ENCODE peak calls at places on chromosomes 13 and 19, in nine cellular contexts. Y, U, D, K, J, B, T, G and C are unnamed samples.

GRCh38 chr13:110525328-110526319 is 35.9 kb downstream of the RAB20 start:
- DNase-seq in K (no peak), T (no peak), B (no peak), Y (no peak), G (no peak), U (peak; percentile 36), D (no peak), J (peak; percentile 54), C (peak; percentile 81)

GRCh38 chr19:6734096-6734696 is 3.2 kb downstream of the GPR108 start:
- DNase-seq in D (no peak), G (no peak), U (no peak), T (no peak), J (no peak), B (no peak), K (no peak), Y (no peak), C (no peak)

GRCh38 chr19:44677019-44677809 is 5.9 kb downstream of the CEACAM19 start:
- DNase-seq in J (no peak), Y (peak; percentile 70), D (no peak), B (no peak), G (peak; percentile 86), U (no peak), T (peak; percentile 73), K (no peak), C (no peak)

GRCh38 chr19:4507150-4507452 is 11.2 kb downstream of the PLIN4 start:
- DNase-seq in Y (no peak), T (no peak), J (no peak), D (no peak), B (no peak), G (no peak), U (no peak), K (no peak), C (no peak)

GRCh38 chr13:79427265-79427664 is 21.2 kb upstream of the RBM26 start:
- DNase-seq in D (no peak), B (no peak), U (no peak), Y (no peak), G (no peak), T (no peak), J (no peak), K (no peak), C (no peak)

GRCh38 chr13:37392389-37392788 is 206.2 kb downstream of the POSTN start:
- DNase-seq in D (no peak), K (no peak), U (no peak), Y (no peak), T (no peak), J (no peak), B (no peak), G (no peak), C (no peak)

GRCh38 chr19:2235396-2236284 is 489 bp downstream of the PLEKHJ1 start:
- DNase-seq in J (no peak), U (peak; percentile 19), T (no peak), B (no peak), Y (no peak), K (peak; percentile 57), D (no peak), G (peak; percentile 40), C (peak; percentile 97)

GRCh38 chr13:94674609-94675348 is 37.6 kb downstream of the SOX21 start:
- DNase-seq in G (peak; percentile 79), B (peak; percentile 29), T (peak; percentile 6), Y (peak; percentile 30), J (peak; percentile 27), U (peak; percentile 18), K (no peak), D (no peak), C (peak; percentile 55)

GRCh38 chr13:112730157-112730671 is 40.4 kb downstream of the ATP11A start:
- DNase-seq in Y (no peak), J (peak; percentile 52), K (peak; percentile 17), T (no peak), U (no peak), B (peak; percentile 9), G (no peak), D (no peak), C (no peak)

GRCh38 chr13:44045179-44045562 is 165.5 kb downstream of the LACC1 start:
- DNase-seq in B (no peak), D (no peak), K (no peak), Y (no peak), T (no peak), G (no peak), J (no peak), U (no peak), C (no peak)

GRCh38 chr13:114058051-114058867 is 74.2 kb downstream of the RASA3 start:
- DNase-seq in D (no peak), Y (no peak), T (no peak), B (no peak), G (no peak), J (no peak), U (no peak), K (no peak), C (no peak)

GRCh38 chr13:78060966-78061365 is 142.3 kb upstream of the EDNRB start:
- DNase-seq in D (no peak), G (peak; percentile 23), Y (no peak), T (no peak), B (no peak), U (no peak), J (no peak), K (no peak), C (no peak)

GRCh38 chr13:43574601-43575000 is 212.2 kb downstream of the ENOX1 start:
- DNase-seq in K (no peak), D (no peak), J (no peak), B (no peak), Y (no peak), U (no peak), G (no peak), T (peak; percentile 8), C (no peak)

GRCh38 chr19:41988947-41989346 is 5.1 kb downstream of the ATP1A3 start:
- DNase-seq in B (no peak), U (no peak), J (no peak), D (no peak), K (no peak), T (no peak), Y (no peak), G (no peak), C (no peak)

GRCh38 chr19:41991025-41991424 is 3.0 kb downstream of the ATP1A3 start:
- DNase-seq in K (no peak), Y (no peak), G (no peak), J (peak; percentile 71), U (no peak), D (no peak), T (no peak), B (no peak), C (no peak)

GRCh38 chr19:41987141-41987860 is 6.7 kb downstream of the ATP1A3 start:
- DNase-seq in U (no peak), K (no peak), Y (no peak), J (no peak), B (no peak), D (no peak), G (no peak), T (no peak), C (no peak)

GRCh38 chr19:41990615-41991014 is 3.4 kb downstream of the ATP1A3 start:
- DNase-seq in U (no peak), B (no peak), G (no peak), K (no peak), Y (no peak), T (no peak), J (no peak), D (no peak), C (no peak)

DNA sequence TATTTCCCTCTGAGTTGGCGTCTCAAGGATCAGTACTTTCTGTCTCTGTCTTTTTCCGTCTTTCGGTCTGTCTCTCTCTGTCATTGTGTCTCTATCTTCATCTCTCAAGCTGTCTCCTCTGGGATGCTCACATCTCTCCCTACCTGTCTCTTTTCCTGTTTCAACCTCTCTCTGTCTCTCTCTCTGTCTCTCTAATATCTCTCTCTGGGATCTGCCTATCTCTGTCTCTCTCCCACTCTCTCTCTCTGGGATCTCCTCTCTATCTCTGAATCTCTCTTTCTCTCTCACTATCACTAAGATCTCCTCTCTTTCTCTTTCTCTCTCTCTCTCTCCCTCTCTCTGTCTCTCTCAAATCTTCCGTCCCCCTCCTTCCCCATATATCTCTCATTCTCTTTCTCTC is 4.0 kb downstream of the ATP1A3 start:
- DNase-seq in G (no peak), D (no peak), Y (no peak), U (no peak), J (no peak), T (no peak), K (no peak), B (no peak), C (no peak)
- H3K4me1 ChIP-seq in G (peaks cover 2% of the 10 kb centered on the region), D (no peaks in the 10 kb centered on the region), Y (no peaks in the 10 kb centered on the region), U (peaks cover 6% of the 10 kb centered on the region), J (peaks cover 19% of the 10 kb centered on the region), T (no peaks in the 10 kb centered on the region), K (no peaks in the 10 kb centered on the region), B (peaks cover 11% of the 10 kb centered on the region), C (no peaks in the 10 kb centered on the region)

GRCh38 chr19:10309423-10309822 is at the start of gene ZGLP1:
- DNase-seq in J (no peak), B (no peak), U (no peak), D (no peak), K (no peak), Y (no peak), T (no peak), G (no peak), C (no peak)
- H3K4me3 ChIP-seq in J (no peak within 1 kb of the TSS), B (no peak within 1 kb of the TSS), U (no peak within 1 kb of the TSS), D (no peak within 1 kb of the TSS), K (no peak within 1 kb of the TSS), Y (no peak within 1 kb of the TSS), T (no peak within 1 kb of the TSS), G (no peak within 1 kb of the TSS), C (no peak within 1 kb of the TSS)

DNA sequence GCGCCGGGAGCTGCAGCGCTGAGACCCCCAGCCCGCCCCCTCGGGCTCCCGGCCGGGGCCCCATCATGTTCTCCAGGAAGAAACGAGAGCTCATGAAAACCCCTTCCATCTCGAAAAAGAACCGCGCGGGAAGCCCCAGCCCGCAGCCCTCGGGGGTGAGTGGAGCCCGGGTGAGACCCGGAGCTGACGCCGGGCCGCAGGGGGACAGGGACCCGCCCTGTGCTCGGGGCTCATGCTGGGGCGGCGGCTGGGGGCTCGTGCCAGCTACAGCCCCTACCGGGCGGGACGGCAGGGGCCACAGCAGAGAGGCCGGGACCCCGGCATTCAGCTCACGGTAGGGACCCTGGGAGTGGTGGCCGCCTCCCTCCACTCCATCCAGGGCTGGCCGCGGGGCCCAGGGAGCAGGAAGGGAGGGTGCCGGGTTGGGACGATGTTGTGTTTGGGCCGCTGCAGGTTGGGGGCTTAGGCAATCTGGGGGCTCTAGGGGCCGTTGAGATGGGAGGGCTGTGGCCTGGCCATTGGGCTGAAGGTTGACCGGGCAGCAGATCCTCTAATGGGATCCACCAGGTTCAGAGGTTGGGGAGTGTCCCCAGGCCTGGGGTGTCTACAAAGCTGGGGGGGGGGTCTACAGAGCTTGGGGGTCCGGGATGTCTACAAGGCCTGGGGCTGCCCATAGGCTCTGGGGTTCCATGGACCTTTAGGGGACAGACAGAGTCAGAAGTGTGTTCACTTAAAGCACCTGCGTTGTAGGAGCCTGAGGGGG is 555 bp downstream of the ARHGAP45 start:
- DNase-seq in U (peak; percentile 82), G (no peak), D (no peak), J (no peak), K (no peak), T (no peak), B (no peak), Y (no peak), C (no peak)
- H3K27ac ChIP-seq in U (peak overlapping the region; percentile 99), G (no peak overlapping the region), D (peak overlapping the region; percentile 37), J (peak overlapping the region; percentile 96), K (no peak overlapping the region), T (no peak overlapping the region), B (no peak overlapping the region), Y (no peak overlapping the region), C (peak overlapping the region; percentile 83)

DNA sequence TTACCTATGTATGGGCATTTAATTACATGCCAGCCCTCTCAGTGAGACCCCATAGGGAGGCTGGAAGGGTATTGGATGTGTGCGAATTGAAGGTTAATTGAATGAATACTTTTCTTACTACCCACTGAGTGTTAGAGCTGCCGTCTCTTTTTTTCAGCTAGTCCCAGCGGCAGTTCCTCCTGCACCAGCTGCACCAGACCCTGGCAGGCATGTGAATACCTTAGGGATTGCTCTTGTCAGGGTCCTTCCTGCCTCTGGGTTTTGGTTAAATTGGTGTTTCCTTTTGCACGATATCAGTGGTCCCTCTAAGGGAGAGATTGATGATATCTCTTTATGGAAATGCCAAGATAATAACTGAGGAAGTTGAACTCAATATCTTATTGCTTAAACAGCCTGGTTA is 9.8 kb upstream of the CXCL17 start:
- DNase-seq in U (no peak), J (no peak), D (no peak), K (no peak), Y (no peak), G (no peak), T (no peak), B (no peak), C (no peak)
- H3K4me1 ChIP-seq in U (peaks cover 9% of the 10 kb centered on the region), J (peaks cover 29% of the 10 kb centered on the region), D (no peaks in the 10 kb centered on the region), K (no peaks in the 10 kb centered on the region), Y (no peaks in the 10 kb centered on the region), G (peaks cover 6% of the 10 kb centered on the region), T (peaks cover 4% of the 10 kb centered on the region), B (no peaks in the 10 kb centered on the region), C (peaks cover 7% of the 10 kb centered on the region)